ENCODE peak calls at places on chromosomes 16 and 17, in ten cellular contexts. Q is type B pancreatic cell; G is activated CD8-positive, alpha-beta T cell treated with anti-CD3 and anti-CD28 coated beads for 36 hours; I is AG10803; H is epithelial cell of esophagus; M is colonic mucosa; S is prostate gland; D is A549; C is tibial artery; F is Calu3. J is an unnamed sample.

GRCh38 chr16:70703041-70703834 is 17.4 kb upstream of the MTSS2 start:
- DNase-seq in Q (no peak), G (no peak), I (peak), H (no peak), M (no peak), S (peak), D (no peak), C (peak), F (no peak), J (no peak)

GRCh38 chr17:17028059-17028877 is 14.0 kb upstream of the MPRIP start:
- DNase-seq in Q (peak), G (no peak), I (peak), H (peak), M (peak), S (peak), D (peak), C (no peak), F (peak), J (no peak)

GRCh38 chr17:70078994-70079531 is 4.0 kb downstream of the KCNJ16 start:
- DNase-seq in Q (no peak), G (no peak), I (no peak), H (no peak), M (no peak), S (no peak), D (no peak), C (no peak), F (no peak), J (no peak)

GRCh38 chr17:18197535-18198194 is 14.0 kb downstream of the ALKBH5 start:
- DNase-seq in Q (no peak), G (no peak), I (no peak), H (no peak), M (no peak), S (no peak), D (no peak), C (no peak), F (no peak), J (no peak)

GRCh38 chr17:7186241-7186640 is 7.1 kb upstream of the ASGR1 start:
- DNase-seq in Q (no peak), G (peak), I (no peak), H (no peak), M (no peak), S (no peak), D (peak), C (no peak), F (no peak), J (no peak)

GRCh38 chr16:80280557-80280956 is 260.2 kb upstream of the DYNLRB2 start:
- DNase-seq in Q (no peak), G (no peak), I (no peak), H (no peak), M (no peak), S (no peak), D (no peak), C (no peak), F (no peak), J (no peak)

GRCh38 chr16:12617401-12617819 is 186.3 kb downstream of the CPPED1 start:
- DNase-seq in Q (no peak), G (peak), I (no peak), H (no peak), M (no peak), S (no peak), D (no peak), C (no peak), F (no peak), J (no peak)

GRCh38 chr17:33639103-33639991 is 346.3 kb upstream of the ASIC2 start:
- DNase-seq in Q (no peak), G (no peak), I (no peak), H (no peak), M (no peak), S (no peak), D (no peak), C (no peak), F (no peak), J (no peak)

GRCh38 chr16:15509593-15510520 is 75.5 kb downstream of the BMERB1 start:
- DNase-seq in Q (no peak), G (peak), I (peak), H (no peak), M (no peak), S (no peak), D (peak), C (no peak), F (no peak), J (no peak)

GRCh38 chr17:2719861-2720260 is 8.3 kb upstream of the CLUH start:
- DNase-seq in Q (no peak), G (no peak), I (no peak), H (no peak), M (no peak), S (no peak), D (no peak), C (no peak), F (no peak), J (no peak)

GRCh38 chr16:78458588-78458987 is 359.1 kb downstream of the WWOX start:
- DNase-seq in Q (no peak), G (no peak), I (no peak), H (no peak), M (no peak), S (no peak), D (no peak), C (no peak), F (no peak), J (no peak)

GRCh38 chr17:42842286-42842685 is 2.1 kb upstream of the AOC2 start:
- DNase-seq in Q (no peak), G (no peak), I (no peak), H (no peak), M (no peak), S (no peak), D (no peak), C (no peak), F (no peak), J (no peak)

GRCh38 chr17:79651266-79651665 is 40.4 kb upstream of the RBFOX3 start:
- DNase-seq in Q (no peak), G (no peak), I (no peak), H (no peak), M (peak), S (peak), D (no peak), C (peak), F (no peak), J (no peak)

GRCh38 chr17:55770220-55770870 is 19.5 kb downstream of the PCTP start:
- DNase-seq in Q (no peak), G (no peak), I (peak), H (peak), M (no peak), S (no peak), D (peak), C (no peak), F (no peak), J (peak)

GRCh38 chr17:55773671-55774070 is 22.8 kb downstream of the PCTP start:
- DNase-seq in Q (no peak), G (no peak), I (no peak), H (no peak), M (no peak), S (no peak), D (no peak), C (no peak), F (no peak), J (no peak)

GRCh38 chr17:55774834-55775233 is 24.0 kb downstream of the PCTP start:
- DNase-seq in Q (no peak), G (no peak), I (no peak), H (no peak), M (no peak), S (no peak), D (no peak), C (no peak), F (no peak), J (no peak)

GRCh38 chr17:55769625-55770000 is 18.8 kb downstream of the PCTP start:
- DNase-seq in Q (no peak), G (no peak), I (peak), H (peak), M (no peak), S (no peak), D (peak), C (no peak), F (peak), J (no peak)

DNA sequence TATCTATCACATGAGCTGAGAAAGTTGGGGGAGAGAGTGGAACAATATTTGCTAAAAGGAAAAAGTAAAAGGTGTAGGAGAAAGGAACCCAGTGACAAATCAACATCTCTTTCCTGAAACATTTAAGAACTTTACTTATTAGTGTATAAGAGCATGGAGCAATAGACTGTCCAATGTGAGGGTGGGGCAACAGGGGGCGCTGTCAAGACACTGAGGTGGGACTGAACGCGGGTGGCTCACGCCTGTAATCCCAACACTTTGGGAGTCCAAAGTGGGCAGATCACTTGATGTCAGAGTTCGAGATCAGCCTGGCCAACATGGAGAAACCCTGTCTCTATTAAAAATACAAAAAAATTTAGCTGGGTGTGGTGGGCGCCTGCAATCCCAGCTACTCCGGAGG is 21.2 kb downstream of the PCTP start:
- DNase-seq in Q (no peak), G (no peak), I (no peak), H (no peak), M (no peak), S (no peak), D (no peak), C (no peak), F (peak), J (no peak)
- TF ChIP-seq CTCF in Q (no peak), G (no peak), I (no peak), H (no peak), M (no peak), S (no peak), D (no peak), C (no peak), F (no peak), J (no peak)

GRCh38 chr16:90048347-90048722 is 28.8 kb downstream of the PRDM7 start:
- DNase-seq in Q (no peak), G (no peak), I (no peak), H (no peak), M (no peak), S (no peak), D (no peak), C (no peak), F (no peak), J (no peak)
- TF ChIP-seq CTCF in Q (no peak), G (no peak), I (no peak), H (no peak), M (no peak), S (no peak), D (no peak), C (no peak), F (no peak), J (no peak)

DNA sequence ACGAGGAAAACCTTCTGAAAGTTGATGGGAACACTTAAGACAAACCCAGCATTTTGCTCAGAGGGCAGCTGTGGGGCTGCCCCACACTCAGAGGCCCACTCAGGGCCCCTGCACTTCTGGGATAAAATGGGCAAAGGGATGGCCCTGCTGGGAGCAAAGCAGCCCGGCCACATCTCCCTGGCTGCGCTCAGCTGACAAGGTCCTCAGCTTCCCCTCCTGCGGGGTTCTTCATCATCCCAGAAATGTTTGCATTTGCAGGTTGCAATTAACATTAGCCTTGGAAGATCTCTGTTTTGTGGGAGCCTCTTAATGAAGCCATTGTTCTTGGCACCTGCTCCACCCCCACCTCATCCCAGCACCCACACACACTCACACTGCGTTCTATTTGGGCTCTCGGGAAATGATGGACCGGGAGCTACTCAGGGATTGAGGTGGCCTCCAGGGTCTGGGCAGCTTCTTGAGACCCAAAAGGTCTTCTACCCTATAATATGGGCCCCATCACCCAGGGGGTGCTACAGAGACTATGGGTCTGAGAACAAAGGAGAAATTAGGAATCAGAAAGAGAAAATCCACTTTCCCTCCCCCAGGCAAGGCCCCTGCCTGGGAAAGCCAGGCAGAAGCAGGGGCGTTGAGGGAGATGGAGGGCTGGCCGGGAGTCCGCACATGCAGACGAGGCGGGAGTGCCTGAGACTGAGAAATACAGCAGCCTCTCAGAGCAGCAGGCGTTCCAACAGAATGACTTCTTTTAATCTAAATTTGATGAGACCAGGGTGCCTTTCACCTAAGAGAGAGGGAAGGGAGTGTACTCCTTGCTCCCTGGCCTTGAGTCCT is 53.7 kb upstream of the RPL38 start:
- DNase-seq in Q (no peak), G (no peak), I (no peak), H (no peak), M (peak), S (no peak), D (no peak), C (peak), F (no peak), J (no peak)
- TF ChIP-seq CTCF in Q (no peak), G (no peak), I (no peak), H (no peak), M (no peak), S (no peak), D (no peak), C (no peak), F (no peak), J (no peak)

DNA sequence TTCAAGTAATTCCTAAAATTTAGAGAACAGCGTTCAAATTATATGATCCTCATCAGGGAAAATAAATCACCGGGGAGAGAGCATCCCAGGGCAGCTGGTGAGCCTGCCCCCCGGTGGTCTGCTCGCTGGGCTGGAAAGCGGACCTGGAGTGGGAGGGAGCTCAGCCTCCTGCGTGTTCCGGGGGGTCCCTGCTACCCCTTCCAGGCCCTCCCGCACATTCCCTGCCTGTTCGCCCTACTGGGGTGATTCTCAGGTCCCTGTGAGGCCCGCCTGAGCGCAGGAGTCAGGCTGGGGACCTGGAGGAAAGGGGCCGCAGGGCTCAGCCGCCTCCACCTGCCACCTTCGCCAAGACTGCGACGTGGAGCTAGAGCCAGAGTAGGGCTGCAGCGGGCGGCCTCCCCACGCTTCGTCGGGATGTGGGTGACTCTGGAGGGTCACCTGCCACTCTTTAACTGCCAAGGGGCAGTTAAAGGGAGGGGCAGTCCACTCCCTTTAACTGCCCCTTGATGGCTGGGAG is 28.8 kb downstream of the SLC7A5 start:
- DNase-seq in Q (no peak), G (no peak), I (no peak), H (no peak), M (no peak), S (no peak), D (no peak), C (no peak), F (no peak), J (no peak)
- TF ChIP-seq CTCF in Q (no peak), G (no peak), I (no peak), H (no peak), M (no peak), S (no peak), D (no peak), C (no peak), F (no peak), J (no peak)

GRCh38 chr17:14297161-14297851 is 3.6 kb upstream of the HS3ST3B1 start:
- DNase-seq in Q (peak), G (peak), I (peak), H (peak), M (no peak), S (no peak), D (peak), C (no peak), F (peak), J (no peak)
- TF ChIP-seq CTCF in Q (peak), G (no peak), I (peak), H (no peak), M (no peak), S (peak), D (peak), C (no peak), F (no peak), J (no peak)

DNA sequence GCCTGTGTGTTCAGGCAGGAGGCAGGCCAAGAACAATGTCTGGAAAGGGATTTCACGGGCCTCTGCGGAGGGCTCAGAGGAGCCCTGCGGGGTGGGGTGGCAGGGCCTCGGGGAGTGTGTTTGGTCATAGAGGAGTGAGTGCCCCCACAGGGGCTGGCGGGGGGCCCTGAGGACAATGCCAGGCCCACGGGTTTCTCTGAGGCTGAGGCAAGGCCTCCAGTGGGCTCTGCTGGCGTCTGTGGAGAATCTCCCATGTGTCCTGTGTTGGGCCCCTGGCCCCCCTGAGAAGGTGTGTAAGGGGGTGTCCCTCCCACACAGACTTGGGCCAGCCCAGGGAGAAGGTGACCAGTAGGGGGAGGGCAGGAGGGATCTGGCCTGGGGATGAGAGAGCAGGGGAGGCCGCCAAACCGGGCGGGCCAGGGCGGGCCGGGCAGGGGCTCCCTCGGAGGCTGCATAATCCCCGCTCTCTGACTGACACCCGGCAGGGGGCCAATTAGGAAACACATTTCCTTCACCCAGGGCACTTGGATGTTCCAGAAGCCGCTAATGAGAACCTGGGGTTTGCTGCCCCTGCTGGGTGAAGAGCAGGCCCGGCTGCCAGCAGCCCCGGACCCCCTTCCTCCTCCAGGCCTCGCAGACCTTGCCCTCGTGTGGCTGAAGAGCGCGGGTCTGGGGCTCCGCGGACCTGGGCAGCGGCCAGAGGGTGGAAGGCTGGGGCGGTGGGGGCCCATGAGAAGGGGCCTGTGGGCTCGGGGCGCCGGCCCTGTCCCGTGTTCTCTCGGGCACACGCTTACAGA is 204.2 kb downstream of the NTN1 start:
- DNase-seq in Q (no peak), G (no peak), I (no peak), H (no peak), M (no peak), S (no peak), D (no peak), C (no peak), F (no peak), J (no peak)
- TF ChIP-seq CTCF in Q (peak), G (no peak), I (peak), H (no peak), M (no peak), S (no peak), D (no peak), C (no peak), F (no peak), J (no peak)

DNA sequence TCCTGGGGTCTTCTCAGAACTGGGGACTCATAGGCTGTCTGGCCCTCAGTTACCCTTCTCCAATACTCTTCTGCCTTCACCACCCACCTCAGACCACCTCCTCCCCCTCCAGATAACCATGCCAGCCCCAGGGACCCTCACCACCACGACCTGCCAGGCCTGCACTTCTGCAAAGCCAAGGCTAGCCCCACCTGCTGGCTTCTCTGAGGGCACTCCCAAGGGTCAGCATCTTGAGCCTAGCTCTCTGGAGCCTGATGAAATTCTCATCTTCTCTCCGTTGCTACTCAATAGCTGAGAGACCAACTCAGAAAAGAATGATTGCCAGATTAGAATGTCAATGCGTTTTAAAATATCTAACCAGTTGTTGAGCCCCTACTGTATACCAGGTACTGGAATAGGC is 56.1 kb upstream of the LYRM9 start:
- DNase-seq in Q (no peak), G (no peak), I (no peak), H (no peak), M (no peak), S (no peak), D (no peak), C (no peak), F (no peak), J (no peak)
- TF ChIP-seq CTCF in Q (no peak), G (no peak), I (no peak), H (no peak), M (no peak), S (no peak), D (no peak), C (no peak), F (no peak), J (no peak)

DNA sequence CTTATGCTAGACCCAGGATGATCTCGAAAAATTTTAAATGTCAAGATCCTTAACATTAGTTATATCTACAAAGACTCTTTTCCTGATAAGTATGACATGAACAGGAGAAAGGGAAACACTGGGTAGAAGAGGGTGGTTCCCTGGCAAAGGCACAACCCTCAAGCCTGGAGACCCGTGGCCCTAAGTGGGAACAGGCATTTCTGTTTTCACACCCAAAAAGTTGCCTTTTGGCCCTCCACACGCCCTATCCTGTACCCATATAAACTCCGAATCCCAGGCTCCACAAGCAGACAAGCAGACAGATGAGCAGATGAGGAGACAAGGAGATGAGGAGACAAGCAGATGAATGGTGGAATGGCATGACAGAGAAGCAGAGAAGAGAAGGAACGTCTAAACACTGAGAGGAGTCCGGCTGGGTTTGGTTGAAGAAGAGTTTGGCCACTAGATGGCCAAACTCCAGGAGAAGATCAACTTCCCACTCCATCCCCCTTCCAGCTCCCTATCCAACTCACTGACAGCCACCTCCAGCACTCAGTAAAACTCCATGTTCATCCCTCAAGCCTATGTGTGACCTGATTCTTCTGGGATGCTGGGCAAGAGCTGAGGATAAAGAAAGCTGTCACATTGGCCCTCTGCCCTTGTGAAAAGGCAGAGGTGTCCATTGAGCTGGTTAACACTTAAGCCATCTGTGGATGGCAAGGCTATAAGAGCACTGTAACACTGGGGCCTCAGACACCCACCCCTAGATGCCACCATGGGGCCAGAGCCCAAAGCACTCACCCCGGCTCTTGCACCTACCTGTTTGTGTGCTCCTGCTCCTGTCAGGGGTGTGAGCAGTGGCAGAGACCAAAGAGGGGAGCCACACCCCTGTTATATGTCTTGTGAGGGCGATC is 139.6 kb upstream of the FAM20A start:
- DNase-seq in Q (no peak), G (no peak), I (no peak), H (no peak), M (no peak), S (no peak), D (peak), C (no peak), F (peak), J (no peak)
- TF ChIP-seq CTCF in Q (peak), G (no peak), I (no peak), H (peak), M (no peak), S (no peak), D (peak), C (no peak), F (peak), J (no peak)